ENCODE peak calls at places on chromosomes 3 and 15, in five cellular contexts. I is fibroblast of the aortic adventitia; H is right cardiac atrium; D is naive thymus-derived CD4-positive, alpha-beta T cell; G is thyroid gland. U is an unnamed sample.

GRCh38 chr3:38097446-38098375 is 39.2 kb downstream of the ACAA1 start:
- DNase-seq in I (no peak), H (no peak), D (no peak), G (no peak), U (no peak)

GRCh38 chr3:152595975-152596832 is 238.7 kb upstream of the P2RY1 start:
- DNase-seq in I (peak), H (peak), D (peak), G (no peak), U (peak)

GRCh38 chr15:58413253-58413652 is 18.5 kb upstream of the LIPC start:
- DNase-seq in I (no peak), H (no peak), D (no peak), G (no peak), U (no peak)

GRCh38 chr3:44981220-44981619 is 5.2 kb downstream of the EXOSC7 start:
- DNase-seq in I (peak), H (no peak), D (no peak), G (no peak), U (peak)

GRCh38 chr3:126543457-126544090 is 15.2 kb downstream of the C3orf22 start:
- DNase-seq in I (no peak), H (no peak), D (no peak), G (no peak), U (no peak)

GRCh38 chr3:58334013-58334321 is 1.3 kb downstream of the PXK start:
- DNase-seq in I (no peak), H (no peak), D (no peak), G (no peak), U (no peak)

GRCh38 chr3:137172703-137173102 is 214.9 kb downstream of the IL20RB start:
- DNase-seq in I (no peak), H (no peak), D (no peak), G (no peak), U (no peak)

GRCh38 chr15:31037731-31038477 is 46.5 kb upstream of the MTMR10 start:
- DNase-seq in I (no peak), H (no peak), D (no peak), G (no peak), U (no peak)

GRCh38 chr15:50415752-50416404 is 8.3 kb upstream of the USP8 start:
- DNase-seq in I (peak), H (no peak), D (no peak), G (no peak), U (peak)

GRCh38 chr15:40449275-40449674 is 8.5 kb downstream of the BAHD1 start:
- DNase-seq in I (peak), H (no peak), D (no peak), G (no peak), U (no peak)

GRCh38 chr3:105679951-105680350 is 188.9 kb downstream of the CBLB start:
- DNase-seq in I (no peak), H (no peak), D (no peak), G (no peak), U (no peak)

GRCh38 chr15:95712785-95713184 is 617.7 kb upstream of the NR2F2 start:
- DNase-seq in I (no peak), H (no peak), D (no peak), G (no peak), U (no peak)

GRCh38 chr3:53044371-53045106 is 1.3 kb downstream of the SFMBT1 start:
- DNase-seq in I (peak), H (peak), D (peak), G (peak), U (peak)

GRCh38 chr3:105899528-105899927 is 30.7 kb upstream of the CBLB start:
- DNase-seq in I (peak), H (no peak), D (no peak), G (no peak), U (no peak)

GRCh38 chr15:71800835-71801745 is 9.3 kb upstream of the NR2E3 start:
- DNase-seq in I (peak), H (no peak), D (peak), G (peak), U (peak)

GRCh38 chr15:59687831-59688230 is 1.3 kb downstream of the BNIP2 start:
- DNase-seq in I (peak), H (no peak), D (peak), G (no peak), U (peak)

GRCh38 chr3:45773044-45773443 is 23.3 kb downstream of the SLC6A20 start:
- DNase-seq in I (no peak), H (no peak), D (no peak), G (no peak), U (no peak)

GRCh38 chr3:151923901-151924300 is 50.5 kb downstream of the SUCNR1 start:
- DNase-seq in I (peak), H (no peak), D (no peak), G (no peak), U (no peak)

GRCh38 chr3:61864886-61865285 is 303.5 kb downstream of the PTPRG start:
- DNase-seq in I (no peak), H (no peak), D (no peak), G (no peak), U (no peak)

GRCh38 chr3:184656991-184657669 is 54.7 kb downstream of the MAGEF1 start:
- DNase-seq in I (no peak), H (peak), D (no peak), G (no peak), U (no peak)

GRCh38 chr15:65525622-65526021 is 4.6 kb upstream of the HACD3 start:
- DNase-seq in I (peak), H (peak), D (no peak), G (peak), U (no peak)

GRCh38 chr15:89777073-89777820 is 1.1 kb downstream of the MESP2 start:
- DNase-seq in I (no peak), H (no peak), D (no peak), G (no peak), U (no peak)

GRCh38 chr3:197520311-197521276 is 35.2 kb downstream of the BDH1 start:
- DNase-seq in I (no peak), H (peak), D (no peak), G (no peak), U (no peak)

GRCh38 chr3:134790099-134790498 is 5.0 kb upstream of the EPHB1 start:
- DNase-seq in I (no peak), H (no peak), D (no peak), G (no peak), U (no peak)

GRCh38 chr3:129442486-129442885 is 2.5 kb downstream of the IFT122 start:
- DNase-seq in I (no peak), H (no peak), D (no peak), G (no peak), U (no peak)
- H3K4me3 ChIP-seq in I (peak), H (no peak), D (no peak), G (no peak), U (no peak)

DNA sequence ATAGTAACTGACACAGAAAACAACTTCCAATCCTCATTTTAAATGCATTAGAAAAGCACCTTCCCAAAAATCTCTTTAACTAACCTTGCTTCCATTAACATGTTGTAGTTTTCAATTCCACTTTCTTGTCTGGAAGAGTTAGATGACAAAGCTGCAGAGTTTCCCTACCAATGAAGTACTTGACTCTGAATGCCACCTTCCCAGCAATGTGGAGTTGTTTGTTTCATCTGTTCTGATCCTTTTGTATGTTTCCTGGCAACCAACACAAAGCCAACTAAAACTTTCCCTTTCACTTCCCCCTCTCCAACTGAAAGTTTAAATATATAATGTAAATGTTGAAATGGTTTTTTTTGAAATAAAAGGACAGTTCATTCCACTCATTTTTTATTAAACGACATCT is at the start of gene WDR49:
- DNase-seq in I (no peak), H (no peak), D (no peak), G (no peak), U (no peak)
- H3K4me3 ChIP-seq in I (no peak), H (no peak), D (no peak), G (no peak), U (no peak)

GRCh38 chr3:150078983-150079739 is 108.5 kb upstream of the PFN2 start:
- DNase-seq in I (peak), H (no peak), D (no peak), G (peak), U (no peak)

GRCh38 chr3:150082898-150083652 is 112.4 kb upstream of the PFN2 start:
- DNase-seq in I (no peak), H (no peak), D (no peak), G (no peak), U (no peak)

GRCh38 chr3:150083653-150084037 is 113.0 kb upstream of the PFN2 start:
- DNase-seq in I (peak), H (no peak), D (no peak), G (no peak), U (no peak)

GRCh38 chr3:150080058-150080730 is 109.5 kb upstream of the PFN2 start:
- DNase-seq in I (no peak), H (no peak), D (no peak), G (no peak), U (no peak)

GRCh38 chr3:150081084-150081483 is 110.4 kb upstream of the PFN2 start:
- DNase-seq in I (peak), H (no peak), D (no peak), G (peak), U (no peak)
- H3K4me3 ChIP-seq in I (no peak), H (no peak), D (no peak), G (no peak), U (no peak)

DNA sequence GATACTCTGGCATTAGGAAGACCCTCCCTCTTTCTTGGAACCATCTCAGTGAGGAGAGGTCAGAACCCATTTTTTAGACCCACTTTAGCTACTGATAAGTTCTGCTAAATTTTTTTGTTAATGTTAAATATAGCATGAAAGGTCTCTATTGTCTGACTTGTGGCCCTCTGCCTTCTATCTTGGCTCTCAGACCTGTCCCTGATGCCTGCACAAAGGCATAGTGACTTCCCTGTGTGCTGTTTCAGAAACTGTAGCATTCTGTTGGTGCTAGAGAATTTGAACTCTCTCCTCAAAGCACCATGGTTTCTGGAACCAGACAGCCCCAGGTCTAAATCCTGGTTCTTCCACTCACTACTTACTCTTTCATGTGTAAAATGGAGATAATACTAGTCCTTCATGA is 15.4 kb downstream of the MAPKBP1 start:
- DNase-seq in I (no peak), H (no peak), D (no peak), G (no peak), U (no peak)
- H3K4me3 ChIP-seq in I (no peak), H (no peak), D (no peak), G (no peak), U (no peak)

GRCh38 chr15:53830707-53831386 is 71.4 kb upstream of the WDR72 start:
- DNase-seq in I (no peak), H (no peak), D (no peak), G (no peak), U (no peak)
- H3K4me3 ChIP-seq in I (no peak), H (no peak), D (no peak), G (no peak), U (no peak)

GRCh38 chr15:48642795-48643194 is 2.7 kb downstream of the FBN1 start:
- DNase-seq in I (no peak), H (no peak), D (no peak), G (no peak), U (no peak)

GRCh38 chr15:48644498-48644826 is 1.0 kb downstream of the FBN1 start:
- DNase-seq in I (peak), H (peak), D (no peak), G (peak), U (no peak)

GRCh38 chr15:48644827-48645557 is 517 bp downstream of the FBN1 start:
- DNase-seq in I (peak), H (peak), D (peak), G (peak), U (no peak)

GRCh38 chr15:48643236-48643635 is 2.3 kb downstream of the FBN1 start:
- DNase-seq in I (peak), H (no peak), D (no peak), G (no peak), U (no peak)

GRCh38 chr15:48643776-48644497 is 1.6 kb downstream of the FBN1 start:
- DNase-seq in I (peak), H (no peak), D (no peak), G (no peak), U (no peak)
- H3K4me3 ChIP-seq in I (peak), H (peak), D (no peak), G (peak), U (peak)

U was measured in Jurkat, Clone E6-1.